ENCODE peak calls at places on chromosome 21, in seven cellular contexts. F, D, R, Z, G, P and J are unnamed samples. For H3K36me3, the result is how much of the 10 kb centered on the place peaks cover.

GRCh38 chr21:35352066-35352770 is 303.1 kb upstream of the RUNX1 start:
- DNase-seq in F (peak), D (no peak), R (no peak), Z (no peak), G (no peak), P (no peak), J (no peak)

GRCh38 chr21:36887983-36888382 is 78.5 kb downstream of the HLCS start:
- DNase-seq in F (peak), D (no peak), R (no peak), Z (no peak), G (no peak), P (no peak), J (no peak)

GRCh38 chr21:36613554-36613953 is 85.4 kb upstream of the SIM2 start:
- DNase-seq in F (no peak), D (no peak), R (no peak), Z (no peak), G (no peak), P (no peak), J (no peak)

GRCh38 chr21:18832950-18833349 is 429.4 kb upstream of the TMPRSS15 start:
- DNase-seq in F (peak), D (no peak), R (no peak), Z (no peak), G (no peak), P (no peak), J (no peak)

GRCh38 chr21:36657999-36658398 is 40.9 kb upstream of the SIM2 start:
- DNase-seq in F (no peak), D (no peak), R (no peak), Z (no peak), G (no peak), P (no peak), J (no peak)

GRCh38 chr21:37204580-37204979 is 62.6 kb downstream of the VPS26C start:
- DNase-seq in F (peak), D (no peak), R (no peak), Z (no peak), G (no peak), P (no peak), J (no peak)

GRCh38 chr21:36811762-36812161 is 112.8 kb downstream of the SIM2 start:
- DNase-seq in F (no peak), D (no peak), R (no peak), Z (no peak), G (no peak), P (no peak), J (no peak)

GRCh38 chr21:37554661-37555379 is 188.2 kb downstream of the DYRK1A start:
- DNase-seq in F (no peak), D (no peak), R (no peak), Z (no peak), G (no peak), P (no peak), J (no peak)

DNA sequence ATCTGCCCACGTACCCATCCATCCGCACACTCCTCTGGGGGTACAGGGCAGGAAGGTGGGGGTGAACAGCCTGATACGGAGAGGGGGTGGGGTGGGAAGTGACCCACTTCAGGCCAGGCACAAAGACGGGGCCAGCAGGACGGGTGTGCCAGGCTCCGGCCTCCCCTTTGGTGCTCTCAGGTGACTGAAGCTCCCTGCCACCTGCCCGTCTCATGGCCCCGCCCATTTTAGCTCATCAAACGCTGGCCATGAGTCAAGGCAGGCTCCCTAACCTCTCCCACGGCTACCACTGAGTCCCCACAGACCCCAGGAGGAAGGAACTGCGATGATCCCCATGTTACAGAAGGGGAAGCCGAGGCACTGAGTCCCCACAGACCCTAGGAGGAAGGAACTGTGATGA is 109.6 kb downstream of the CRYAA start:
- DNase-seq in F (no peak), D (no peak), R (no peak), Z (no peak), G (no peak), P (no peak), J (no peak)
- TF ChIP-seq CTCF in F (no peak), D (no peak), R (no peak), Z (no peak), G (no peak), P (no peak), J (no peak)

GRCh38 chr21:28979092-28979491 is 13.6 kb downstream of the LTN1 start:
- DNase-seq in F (no peak), D (no peak), R (no peak), Z (no peak), G (no peak), P (no peak), J (no peak)

GRCh38 chr21:28986677-28987076 is 6.0 kb downstream of the LTN1 start:
- DNase-seq in F (no peak), D (no peak), R (peak), Z (no peak), G (no peak), P (no peak), J (no peak)

GRCh38 chr21:28982637-28983036 is 10.0 kb downstream of the LTN1 start:
- DNase-seq in F (no peak), D (no peak), R (no peak), Z (no peak), G (no peak), P (no peak), J (no peak)
- H3K36me3 ChIP-seq in F (under half), D (under half), R (under half), Z (under half), G (half or more), P (under half), J (half or more)

GRCh38 chr21:43270800-43271261 is 102.0 kb downstream of the CRYAA start:
- DNase-seq in F (peak), D (peak), R (no peak), Z (no peak), G (no peak), P (no peak), J (no peak)

GRCh38 chr21:43269981-43270670 is 101.3 kb downstream of the CRYAA start:
- DNase-seq in F (no peak), D (no peak), R (no peak), Z (no peak), G (no peak), P (no peak), J (no peak)

GRCh38 chr21:43268086-43268803 is 99.4 kb downstream of the CRYAA start:
- DNase-seq in F (no peak), D (no peak), R (no peak), Z (no peak), G (no peak), P (no peak), J (no peak)

GRCh38 chr21:43268804-43269186 is 100.0 kb downstream of the CRYAA start:
- DNase-seq in F (no peak), D (no peak), R (no peak), Z (no peak), G (no peak), P (no peak), J (no peak)

DNA sequence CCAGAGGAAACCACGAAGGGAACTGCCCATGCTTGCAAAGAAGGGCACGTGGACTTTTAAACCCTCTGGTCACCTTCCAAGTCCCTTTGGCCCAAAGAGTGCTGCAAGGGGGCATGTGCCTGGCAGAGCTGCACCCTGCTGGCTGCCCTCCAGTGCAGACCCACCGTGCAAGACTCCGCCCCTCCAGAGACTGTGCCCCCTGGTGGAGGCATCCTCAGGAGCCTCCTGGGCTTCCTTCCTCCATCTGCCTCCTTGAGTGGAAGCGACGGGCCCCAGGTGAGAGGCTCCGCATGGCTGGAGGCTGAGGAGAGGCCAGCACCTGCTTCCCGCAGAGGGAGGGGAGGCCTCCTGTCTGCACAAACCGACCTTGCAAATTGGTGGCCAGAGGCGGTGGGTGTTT is 100.7 kb downstream of the CRYAA start:
- DNase-seq in F (no peak), D (no peak), R (no peak), Z (no peak), G (peak), P (no peak), J (no peak)
- TF ChIP-seq CTCF in F (no peak), D (no peak), R (no peak), Z (no peak), G (peak), P (no peak), J (no peak)

DNA sequence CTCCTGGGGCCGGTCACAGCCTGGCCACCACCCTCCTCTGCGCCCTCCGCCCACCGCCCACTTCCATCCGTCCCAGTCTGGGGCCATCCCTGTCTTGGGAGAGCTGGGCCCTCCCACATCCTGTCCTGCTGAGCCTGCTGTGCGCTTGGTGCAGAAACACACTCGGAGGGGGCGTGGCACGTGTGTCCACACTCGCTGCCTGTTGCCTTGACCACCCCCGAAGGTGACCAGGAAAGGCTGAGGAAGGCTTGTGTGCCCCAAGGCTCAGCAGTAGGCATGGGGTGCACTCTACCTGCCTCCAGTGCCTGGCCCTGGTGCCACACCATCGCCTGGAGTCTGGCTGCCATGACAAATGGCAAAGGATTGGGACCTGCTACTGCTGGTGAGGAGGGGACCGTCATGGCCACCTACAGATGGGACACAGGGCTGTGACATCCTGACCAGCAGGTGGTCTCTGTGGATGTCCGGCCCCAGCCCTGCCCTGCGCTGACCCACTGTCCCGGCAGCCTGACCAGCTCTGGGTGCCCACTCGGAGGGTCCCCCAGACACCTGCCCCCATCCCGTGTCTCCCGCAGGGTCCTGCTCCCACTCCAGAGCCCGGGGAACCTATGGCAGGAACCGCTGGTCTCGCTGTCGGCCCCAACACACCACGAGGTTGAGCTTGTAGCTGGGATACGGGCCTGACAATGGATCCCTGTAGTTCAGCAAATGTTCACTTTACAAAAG is 23.2 kb upstream of the PTTG1IP start:
- DNase-seq in F (no peak), D (no peak), R (no peak), Z (no peak), G (no peak), P (no peak), J (no peak)
- H3K36me3 ChIP-seq in F (under half), D (under half), R (under half), Z (under half), G (under half), P (under half), J (under half)

GRCh38 chr21:20443558-20444155 is 554.6 kb upstream of the NCAM2 start:
- DNase-seq in F (no peak), D (no peak), R (no peak), Z (no peak), G (peak), P (no peak), J (no peak)
- TF ChIP-seq CTCF in F (no peak), D (peak), R (peak), Z (no peak), G (peak), P (peak), J (peak)

GRCh38 chr21:33257404-33257803 is 8.8 kb upstream of the IL10RB start:
- DNase-seq in F (no peak), D (no peak), R (no peak), Z (no peak), G (no peak), P (no peak), J (no peak)

GRCh38 chr21:33259428-33259827 is 6.7 kb upstream of the IL10RB start:
- DNase-seq in F (no peak), D (no peak), R (no peak), Z (no peak), G (no peak), P (no peak), J (no peak)

GRCh38 chr21:33256019-33256418 is 10.1 kb upstream of the IL10RB start:
- DNase-seq in F (no peak), D (no peak), R (no peak), Z (no peak), G (no peak), P (no peak), J (no peak)

GRCh38 chr21:33259995-33260394 is 6.2 kb upstream of the IL10RB start:
- DNase-seq in F (no peak), D (no peak), R (no peak), Z (no peak), G (no peak), P (no peak), J (no peak)

GRCh38 chr21:33258475-33258874 is 7.7 kb upstream of the IL10RB start:
- DNase-seq in F (no peak), D (no peak), R (no peak), Z (no peak), G (no peak), P (no peak), J (no peak)
- H3K36me3 ChIP-seq in F (under half), D (under half), R (under half), Z (under half), G (half or more), P (under half), J (under half)

DNA sequence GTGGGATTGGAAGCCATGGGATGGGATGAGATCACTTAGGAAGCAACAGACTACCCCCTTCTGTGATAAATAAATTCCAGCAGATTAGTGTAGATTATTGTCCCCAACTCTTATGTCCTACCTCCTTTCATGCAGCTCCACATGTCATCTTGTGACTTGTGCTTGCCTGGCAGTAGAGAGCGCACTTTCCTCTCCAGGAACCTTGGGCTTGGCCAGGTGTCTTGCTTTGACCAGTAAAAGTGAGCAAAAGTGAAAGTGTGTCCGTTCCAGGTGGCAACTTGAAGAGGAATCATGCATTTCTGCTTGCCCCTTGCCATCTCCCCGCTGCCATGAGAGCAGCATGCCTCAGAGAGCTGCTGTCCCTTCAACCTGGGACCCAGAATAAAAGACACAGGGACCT is 122.9 kb upstream of the ERG start:
- DNase-seq in F (no peak), D (no peak), R (no peak), Z (no peak), G (no peak), P (no peak), J (no peak)
- TF ChIP-seq CTCF in F (no peak), D (no peak), R (no peak), Z (no peak), G (no peak), P (peak), J (no peak)

DNA sequence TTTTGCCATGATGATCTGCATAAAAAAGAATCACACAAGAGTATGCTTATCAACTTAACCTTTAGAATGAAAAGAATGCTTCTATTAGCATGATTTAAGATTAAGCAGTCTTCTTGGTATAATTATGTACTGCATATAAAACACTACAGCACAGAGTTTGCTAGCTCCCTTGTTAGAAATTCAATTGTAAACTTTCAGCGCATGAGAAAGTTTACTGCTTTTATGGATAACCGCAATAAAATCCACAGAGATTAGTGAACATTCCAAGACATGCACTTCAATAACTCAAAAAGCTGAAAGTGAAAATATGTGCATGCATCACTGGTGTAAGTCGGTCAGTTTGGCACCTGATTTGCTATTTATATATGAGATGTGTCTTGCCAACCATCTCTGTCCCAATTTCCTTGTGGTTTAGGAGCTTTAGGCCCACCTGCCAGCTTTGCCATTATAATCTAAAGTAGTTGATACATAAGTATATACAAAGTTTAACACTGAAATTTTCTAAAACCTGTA is 16.9 kb downstream of the CCT8 start:
- DNase-seq in F (peak), D (no peak), R (no peak), Z (no peak), G (no peak), P (no peak), J (no peak)
- H3K36me3 ChIP-seq in F (under half), D (half or more), R (under half), Z (under half), G (half or more), P (under half), J (half or more)

GRCh38 chr21:41933259-41934079 is 20.3 kb downstream of the C2CD2 start:
- DNase-seq in F (no peak), D (peak), R (no peak), Z (peak), G (no peak), P (no peak), J (peak)
- TF ChIP-seq CTCF in F (peak), D (no peak), R (no peak), Z (no peak), G (no peak), P (peak), J (no peak)